ENCODE peak calls at places on chromosomes 6 and 20, in five cellular contexts. C is adrenal gland, Y is astrocyte of the cerebellum, I is psoas muscle, P is GM06990. Q is an unnamed sample.

GRCh38 chr6:124795879-124796838 is 166.1 kb upstream of the RNF217 start:
- DNase-seq in C (peak), Y (peak), I (peak), P (no peak), Q (no peak)

GRCh38 chr20:1908191-1908590 is 13.0 kb downstream of the SIRPA start:
- DNase-seq in C (no peak), Y (no peak), I (no peak), P (no peak), Q (no peak)

GRCh38 chr6:133160531-133160930 is 80.6 kb upstream of the EYA4 start:
- DNase-seq in C (no peak), Y (no peak), I (no peak), P (no peak), Q (no peak)

GRCh38 chr6:41065550-41066026 is 6.6 kb downstream of the OARD1 start:
- DNase-seq in C (no peak), Y (no peak), I (no peak), P (no peak), Q (no peak)

GRCh38 chr6:167957626-167958025 is 39.8 kb upstream of the KIF25 start:
- DNase-seq in C (no peak), Y (no peak), I (no peak), P (no peak), Q (no peak)

GRCh38 chr6:1494671-1495070 is 105.3 kb downstream of the FOXF2 start:
- DNase-seq in C (no peak), Y (no peak), I (no peak), P (no peak), Q (no peak)

GRCh38 chr6:33080127-33081089 is 4.6 kb downstream of the HLA-DPB1 start:
- DNase-seq in C (peak), Y (no peak), I (peak), P (no peak), Q (no peak)

GRCh38 chr6:130240232-130240631 is 17.5 kb upstream of the SAMD3 start:
- DNase-seq in C (peak), Y (peak), I (no peak), P (no peak), Q (no peak)

GRCh38 chr20:9476174-9476573 is 38.2 kb upstream of the LAMP5 start:
- DNase-seq in C (no peak), Y (no peak), I (no peak), P (no peak), Q (no peak)

GRCh38 chr6:129446272-129446851 is 263.6 kb downstream of the ARHGAP18 start:
- DNase-seq in C (no peak), Y (no peak), I (no peak), P (no peak), Q (no peak)

GRCh38 chr20:38426006-38426405 is 9.1 kb downstream of the SNHG17 start:
- DNase-seq in C (peak), Y (peak), I (no peak), P (no peak), Q (no peak)

GRCh38 chr6:46215213-46215612 is 44.4 kb upstream of the ENPP5 start:
- DNase-seq in C (no peak), Y (no peak), I (no peak), P (no peak), Q (no peak)

GRCh38 chr20:59402697-59403096 is 102.3 kb downstream of the EDN3 start:
- DNase-seq in C (no peak), Y (no peak), I (no peak), P (no peak), Q (no peak)

GRCh38 chr6:165119231-165120020 is 190.0 kb downstream of the C6orf118 start:
- DNase-seq in C (no peak), Y (no peak), I (no peak), P (no peak), Q (no peak)

GRCh38 chr6:55694148-55694547 is 115.2 kb upstream of the HMGCLL1 start:
- DNase-seq in C (no peak), Y (peak), I (no peak), P (no peak), Q (no peak)

GRCh38 chr6:19303381-19303780 is 533.8 kb upstream of the ID4 start:
- DNase-seq in C (no peak), Y (peak), I (no peak), P (no peak), Q (no peak)

GRCh38 chr6:14743465-14744211 is 502.2 kb upstream of the JARID2 start:
- DNase-seq in C (peak), Y (peak), I (peak), P (no peak), Q (peak)

GRCh38 chr20:63124782-63125580 is 91.0 kb downstream of the YTHDF1 start:
- DNase-seq in C (peak), Y (no peak), I (peak), P (no peak), Q (no peak)

GRCh38 chr6:36729169-36729549 is 31.5 kb downstream of the RAB44 start:
- DNase-seq in C (no peak), Y (no peak), I (no peak), P (no peak), Q (no peak)

GRCh38 chr6:156508126-156508525 is 269.1 kb upstream of the ARID1B start:
- DNase-seq in C (no peak), Y (no peak), I (no peak), P (no peak), Q (no peak)

GRCh38 chr6:161001421-161001820 is 9.9 kb downstream of the MAP3K4 start:
- DNase-seq in C (no peak), Y (no peak), I (no peak), P (no peak), Q (no peak)

GRCh38 chr6:142838821-142839685 is 105.9 kb downstream of the HIVEP2 start:
- DNase-seq in C (no peak), Y (no peak), I (no peak), P (no peak), Q (no peak)

GRCh38 chr6:126056355-126057004 is 70.1 kb downstream of the TRMT11 start:
- DNase-seq in C (no peak), Y (no peak), I (no peak), P (no peak), Q (no peak)

GRCh38 chr6:125789576-125790402 is 971 bp upstream of the NCOA7 start:
- DNase-seq in C (peak), Y (no peak), I (peak), P (peak), Q (peak)

GRCh38 chr20:2907519-2907918 is 34.2 kb downstream of the PTPRA start:
- DNase-seq in C (no peak), Y (no peak), I (no peak), P (no peak), Q (no peak)

GRCh38 chr6:40719671-40720374 is 132.7 kb upstream of the LRFN2 start:
- DNase-seq in C (no peak), Y (peak), I (no peak), P (no peak), Q (no peak)

GRCh38 chr6:9116026-9116425 is 680.7 kb upstream of the SLC35B3 start:
- DNase-seq in C (no peak), Y (peak), I (no peak), P (no peak), Q (no peak)

GRCh38 chr6:128598561-128598960 is 78.2 kb upstream of the PTPRK start:
- DNase-seq in C (no peak), Y (no peak), I (no peak), P (no peak), Q (no peak)

GRCh38 chr6:88105741-88106340 is 58.2 kb downstream of the SPACA1 start:
- DNase-seq in C (no peak), Y (no peak), I (no peak), P (no peak), Q (no peak)

GRCh38 chr20:32439132-32439829 is 81.2 kb downstream of the ASXL1 start:
- DNase-seq in C (no peak), Y (peak), I (no peak), P (no peak), Q (no peak)

GRCh38 chr20:61799928-61800327 is 265.8 kb downstream of the TAF4 start:
- DNase-seq in C (no peak), Y (no peak), I (peak), P (no peak), Q (no peak)

GRCh38 chr6:132330759-132331158 is 70.5 kb downstream of the MOXD1 start:
- DNase-seq in C (no peak), Y (no peak), I (no peak), P (no peak), Q (no peak)

GRCh38 chr20:63284083-63284440 is 8.9 kb upstream of the COL20A1 start:
- DNase-seq in C (no peak), Y (no peak), I (no peak), P (no peak), Q (no peak)

GRCh38 chr6:86686496-86686895 is 250.8 kb upstream of the HTR1E start:
- DNase-seq in C (no peak), Y (no peak), I (no peak), P (no peak), Q (no peak)

GRCh38 chr6:80676386-80676785 is 569.9 kb downstream of the BCKDHB start:
- DNase-seq in C (no peak), Y (no peak), I (no peak), P (no peak), Q (no peak)

GRCh38 chr6:109373762-109374161 is 8.5 kb downstream of the CD164 start:
- DNase-seq in C (no peak), Y (no peak), I (no peak), P (peak), Q (no peak)

GRCh38 chr20:36435799-36436541 is 105.3 kb upstream of the MYL9 start:
- DNase-seq in C (peak), Y (no peak), I (peak), P (peak), Q (peak)

GRCh38 chr6:154156135-154156948 is 117.3 kb downstream of the OPRM1 start:
- DNase-seq in C (no peak), Y (no peak), I (no peak), P (peak), Q (peak)